ENCODE peak calls at places on chromosomes 3 and 15, in ten cellular contexts. X is stomach, G is pancreas, B is upper lobe of right lung, T is neuronal stem cell, D is RWPE2, Y is PC-9, L is SJSA1, Z is Karpas-422, M is left lung. A is an unnamed sample.

GRCh38 chr3:197888511-197888910 is 61.5 kb upstream of the RPL35A start:
- DNase-seq in G (no peak), T (no peak), B (no peak), M (no peak), X (no peak), D (no peak), Z (no peak), L (no peak), Y (peak; percentile 56), A (no peak)

GRCh38 chr15:95839367-95839782 is 491.1 kb upstream of the NR2F2 start:
- DNase-seq in M (no peak), L (peak; percentile 5), B (no peak), X (no peak), D (no peak), G (no peak), Z (no peak), T (no peak), Y (no peak), A (no peak)

GRCh38 chr3:107675233-107675900 is 152.6 kb downstream of the BBX start:
- DNase-seq in M (no peak), Z (peak; percentile 67), T (no peak), B (no peak), G (no peak), D (no peak), X (no peak), L (no peak), Y (no peak), A (no peak)

GRCh38 chr3:183392166-183393034 is 36.0 kb downstream of the MCF2L2 start:
- DNase-seq in G (no peak), Z (peak; percentile 56), D (no peak), Y (no peak), X (no peak), L (no peak), T (no peak), B (no peak), M (no peak), A (no peak)

GRCh38 chr3:193874512-193874911 is 261.4 kb upstream of the HES1 start:
- DNase-seq in L (no peak), X (no peak), B (no peak), D (no peak), Z (no peak), G (no peak), Y (no peak), M (no peak), T (no peak), A (no peak)

GRCh38 chr3:170953229-170953628 is 44.8 kb upstream of the EIF5A2 start:
- DNase-seq in X (no peak), Z (no peak), D (no peak), M (no peak), B (no peak), L (no peak), G (no peak), T (no peak), Y (no peak), A (no peak)

GRCh38 chr3:113339616-113340244 is 101.6 kb downstream of the CFAP44 start:
- DNase-seq in Z (peak; percentile 58), G (no peak), D (no peak), X (no peak), B (no peak), T (no peak), L (no peak), M (peak; percentile 50), Y (no peak), A (no peak)

GRCh38 chr3:129211772-129212171 is 28.1 kb upstream of the CNBP start:
- DNase-seq in T (no peak), B (peak; percentile 88), X (peak; percentile 86), L (peak; percentile 24), M (peak; percentile 89), D (peak; percentile 96), G (peak; percentile 47), Y (peak; percentile 98), Z (no peak), A (no peak)

GRCh38 chr3:139940622-139941021 is 5.6 kb downstream of the CLSTN2 start:
- DNase-seq in Y (no peak), G (no peak), M (no peak), B (no peak), Z (no peak), T (no peak), X (no peak), L (no peak), D (no peak), A (no peak)

GRCh38 chr3:183274609-183275008 is 21.6 kb downstream of the B3GNT5 start:
- DNase-seq in T (no peak), Y (peak; percentile 88), G (no peak), Z (no peak), L (no peak), D (no peak), M (no peak), B (no peak), X (no peak), A (no peak)

DNA sequence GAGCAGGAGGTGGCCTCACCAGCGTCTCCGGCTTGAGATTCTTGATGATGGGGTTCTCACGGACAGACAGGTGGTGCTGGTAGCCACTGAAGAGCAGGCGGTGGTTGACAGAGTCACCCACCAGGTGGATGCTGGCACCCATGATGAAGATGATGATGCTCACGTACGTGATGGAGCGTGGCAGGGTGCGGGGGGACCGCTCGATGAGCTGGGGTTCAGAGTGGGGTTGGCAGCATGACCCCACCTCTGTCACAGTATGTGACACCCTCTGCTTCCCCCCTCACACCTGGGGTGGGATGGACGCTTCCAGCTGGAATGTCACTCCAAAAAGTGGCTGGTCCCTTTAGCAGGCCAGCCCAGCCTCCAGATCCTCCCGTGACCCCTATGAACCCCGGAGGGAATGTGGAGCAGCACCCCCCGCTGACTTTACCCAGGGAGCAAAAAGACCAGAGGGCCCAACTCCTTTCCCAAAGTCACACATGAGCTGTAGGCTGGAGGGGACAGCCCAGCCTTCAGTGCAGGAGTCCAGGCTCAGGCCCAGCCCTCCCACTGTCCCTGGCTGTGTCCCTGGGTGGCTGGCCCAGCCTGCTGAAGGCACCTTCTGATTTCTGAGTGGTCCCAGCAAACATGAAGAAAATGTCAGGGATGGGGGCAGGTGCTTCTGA is 6.7 kb upstream of the CALML4 start:
- DNase-seq in Y (no peak), Z (no peak), T (no peak), D (peak; percentile 74), L (no peak), B (no peak), M (no peak), X (no peak), G (no peak), A (no peak)
- H3K4me1 ChIP-seq in Y (no peaks in the 10 kb centered on the region), Z (peaks cover 43% of the 10 kb centered on the region), T (peaks cover 6% of the 10 kb centered on the region), D (peaks cover 5% of the 10 kb centered on the region), L (peaks cover 7% of the 10 kb centered on the region), B (peaks cover 7% of the 10 kb centered on the region), M (peaks cover 49% of the 10 kb centered on the region), X (peaks cover 7% of the 10 kb centered on the region), G (no peaks in the 10 kb centered on the region), A (peaks cover 18% of the 10 kb centered on the region)

DNA sequence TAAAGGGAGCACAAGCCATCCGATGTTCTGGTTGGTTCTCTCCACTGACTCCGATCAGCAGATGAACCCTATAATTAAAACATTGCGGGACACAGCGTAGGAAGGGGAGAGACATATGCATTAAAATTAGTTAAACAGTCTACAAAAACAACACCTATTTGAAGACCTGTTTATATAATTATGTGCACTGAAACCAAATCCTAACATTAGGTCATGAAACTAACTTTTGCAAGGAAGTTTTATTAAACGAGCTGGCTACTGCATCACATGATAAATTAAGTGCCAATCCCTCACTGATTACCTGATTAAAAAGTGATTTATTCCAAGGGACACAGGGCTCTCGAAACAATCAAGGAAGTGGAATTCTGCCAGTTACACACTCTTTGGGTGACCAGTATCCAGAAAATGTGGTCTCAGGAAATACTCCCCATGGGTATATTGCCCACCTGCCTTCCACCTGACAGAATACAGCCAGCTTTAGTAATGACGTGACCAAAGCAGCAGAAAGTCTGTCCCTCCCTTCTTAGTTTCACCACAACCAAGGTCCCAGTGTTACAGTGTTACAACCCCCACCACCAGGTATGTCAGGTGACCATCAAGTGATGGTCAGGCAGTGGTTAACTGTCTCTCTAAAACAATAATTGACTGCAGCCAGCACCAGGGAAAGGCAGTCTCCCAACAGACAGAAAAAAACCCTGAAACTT is 69.5 kb downstream of the HERC1 start:
- DNase-seq in B (no peak), G (no peak), D (no peak), M (no peak), Y (no peak), X (no peak), L (no peak), T (no peak), Z (no peak), A (no peak)
- H3K4me3 ChIP-seq in B (no peak overlapping the region), G (no peak overlapping the region), D (no peak overlapping the region), M (no peak overlapping the region), Y (no peak overlapping the region), X (no peak overlapping the region), L (no peak overlapping the region), T (no peak overlapping the region), Z (no peak overlapping the region), A (no peak overlapping the region)

DNA sequence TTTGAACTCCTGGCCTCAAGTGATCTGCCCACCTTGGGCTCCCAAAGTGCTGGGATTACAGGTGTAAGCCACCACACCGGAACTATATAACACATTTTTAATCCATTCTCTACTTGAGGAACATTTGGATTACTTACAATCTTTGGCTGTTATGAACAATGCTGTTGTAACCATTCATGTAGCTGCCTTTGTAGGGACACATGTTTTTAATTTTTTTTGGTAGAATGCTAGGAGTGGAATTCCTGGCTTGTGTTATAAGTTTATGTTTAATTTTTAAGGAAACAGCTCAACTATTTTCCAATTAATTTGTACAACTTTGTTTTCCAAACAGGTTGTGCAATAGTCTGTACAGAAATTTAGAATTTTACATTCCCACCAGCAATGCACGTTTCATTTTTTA is 51.7 kb downstream of the GPR149 start:
- DNase-seq in X (no peak), Z (no peak), G (no peak), T (no peak), B (no peak), Y (no peak), D (no peak), M (no peak), L (no peak), A (no peak)
- H3K36me3 ChIP-seq in X (no peaks in the 10 kb centered on the region), Z (no peaks in the 10 kb centered on the region), G (no peaks in the 10 kb centered on the region), T (no peaks in the 10 kb centered on the region), B (no peaks in the 10 kb centered on the region), Y (no peaks in the 10 kb centered on the region), D (no peaks in the 10 kb centered on the region), M (no peaks in the 10 kb centered on the region), L (no peaks in the 10 kb centered on the region), A (no peaks in the 10 kb centered on the region)

GRCh38 chr15:38996111-38996541 is 431.5 kb upstream of the RASGRP1 start:
- DNase-seq in B (no peak), T (no peak), Y (no peak), D (no peak), X (no peak), G (no peak), L (peak; percentile 94), Z (no peak), M (no peak), A (no peak)
- H3K4me1 ChIP-seq in B (no peaks in the 10 kb centered on the region), T (peaks cover 4% of the 10 kb centered on the region), Y (no peaks in the 10 kb centered on the region), D (peaks cover 16% of the 10 kb centered on the region), X (no peaks in the 10 kb centered on the region), G (no peaks in the 10 kb centered on the region), L (peaks cover 47% of the 10 kb centered on the region), Z (peaks cover 5% of the 10 kb centered on the region), M (no peaks in the 10 kb centered on the region), A (no peaks in the 10 kb centered on the region)